ENCODE peak calls at places on chromosomes 11 and 22, in seven cellular contexts. One of them, this sample, is unnamed.

GRCh38 chr11:126695293-126695692 is 305.3 kb downstream of the KIRREL3 start:
- DNase-seq in pancreas: no peak
- DNase-seq in kidney epithelial cell: no peak
- DNase-seq in heart right ventricle: no peak
- DNase-seq in body of pancreas: no peak
- DNase-seq in endodermal cell: no peak
- DNase-seq in suprapubic skin: no peak
- DNase-seq in this sample: no peak

GRCh38 chr22:45922256-45922655 is 54.7 kb downstream of the WNT7B start:
- DNase-seq in pancreas: no peak
- DNase-seq in endodermal cell: no peak
- DNase-seq in suprapubic skin: no peak
- DNase-seq in kidney epithelial cell: no peak
- DNase-seq in heart right ventricle: no peak
- DNase-seq in body of pancreas: no peak
- DNase-seq in this sample: no peak

GRCh38 chr22:49937758-49938564 is 19.5 kb downstream of the CRELD2 start:
- DNase-seq in pancreas: peak
- DNase-seq in heart right ventricle: peak
- DNase-seq in suprapubic skin: no peak
- DNase-seq in endodermal cell: no peak
- DNase-seq in body of pancreas: no peak
- DNase-seq in kidney epithelial cell: no peak
- DNase-seq in this sample: no peak

GRCh38 chr11:64036081-64037026 is 623 bp downstream of the FLRT1 start:
- DNase-seq in suprapubic skin: no peak
- DNase-seq in body of pancreas: peak
- DNase-seq in heart right ventricle: peak
- DNase-seq in pancreas: peak
- DNase-seq in kidney epithelial cell: no peak
- DNase-seq in endodermal cell: peak
- DNase-seq in this sample: no peak

GRCh38 chr11:69878144-69878883 is 59.1 kb upstream of the FGF3 start:
- DNase-seq in pancreas: no peak
- DNase-seq in kidney epithelial cell: no peak
- DNase-seq in heart right ventricle: no peak
- DNase-seq in body of pancreas: no peak
- DNase-seq in endodermal cell: peak
- DNase-seq in suprapubic skin: no peak
- DNase-seq in this sample: no peak

GRCh38 chr11:80414766-80415165 is 973.9 kb upstream of the TENM4 start:
- DNase-seq in endodermal cell: no peak
- DNase-seq in body of pancreas: no peak
- DNase-seq in pancreas: no peak
- DNase-seq in heart right ventricle: no peak
- DNase-seq in suprapubic skin: no peak
- DNase-seq in kidney epithelial cell: no peak
- DNase-seq in this sample: no peak

GRCh38 chr11:45252134-45252856 is 33.8 kb downstream of the SYT13 start:
- DNase-seq in suprapubic skin: no peak
- DNase-seq in body of pancreas: peak
- DNase-seq in endodermal cell: peak
- DNase-seq in kidney epithelial cell: no peak
- DNase-seq in heart right ventricle: peak
- DNase-seq in pancreas: peak
- DNase-seq in this sample: no peak

GRCh38 chr11:70687716-70688115 is 289.4 kb downstream of the CTTN start:
- DNase-seq in body of pancreas: no peak
- DNase-seq in heart right ventricle: no peak
- DNase-seq in endodermal cell: no peak
- DNase-seq in pancreas: no peak
- DNase-seq in kidney epithelial cell: no peak
- DNase-seq in suprapubic skin: no peak
- DNase-seq in this sample: no peak

GRCh38 chr11:64638017-64638664 is 47.1 kb downstream of the SLC22A12 start:
- DNase-seq in pancreas: no peak
- DNase-seq in heart right ventricle: no peak
- DNase-seq in body of pancreas: no peak
- DNase-seq in suprapubic skin: no peak
- DNase-seq in kidney epithelial cell: no peak
- DNase-seq in endodermal cell: peak
- DNase-seq in this sample: no peak

GRCh38 chr22:33895444-33895843 is 24.8 kb downstream of the LARGE1 start:
- DNase-seq in body of pancreas: no peak
- DNase-seq in suprapubic skin: no peak
- DNase-seq in heart right ventricle: no peak
- DNase-seq in kidney epithelial cell: no peak
- DNase-seq in endodermal cell: no peak
- DNase-seq in pancreas: no peak
- DNase-seq in this sample: no peak

GRCh38 chr11:122656073-122656630 is 630 bp downstream of the UBASH3B start:
- DNase-seq in pancreas: peak
- DNase-seq in suprapubic skin: peak
- DNase-seq in heart right ventricle: peak
- DNase-seq in endodermal cell: no peak
- DNase-seq in body of pancreas: peak
- DNase-seq in kidney epithelial cell: no peak
- DNase-seq in this sample: no peak

GRCh38 chr11:126282361-126282741 is 542 bp upstream of the TIRAP start:
- DNase-seq in endodermal cell: peak
- DNase-seq in suprapubic skin: no peak
- DNase-seq in body of pancreas: peak
- DNase-seq in kidney epithelial cell: no peak
- DNase-seq in heart right ventricle: peak
- DNase-seq in pancreas: no peak
- DNase-seq in this sample: no peak

GRCh38 chr11:64643258-64643881 is 52.4 kb downstream of the SLC22A12 start:
- DNase-seq in body of pancreas: no peak
- DNase-seq in suprapubic skin: no peak
- DNase-seq in pancreas: no peak
- DNase-seq in heart right ventricle: no peak
- DNase-seq in endodermal cell: peak
- DNase-seq in kidney epithelial cell: no peak
- DNase-seq in this sample: no peak

GRCh38 chr11:10518123-10518522 is 22.9 kb downstream of the RNF141 start:
- DNase-seq in endodermal cell: no peak
- DNase-seq in suprapubic skin: no peak
- DNase-seq in pancreas: no peak
- DNase-seq in heart right ventricle: no peak
- DNase-seq in body of pancreas: no peak
- DNase-seq in kidney epithelial cell: no peak
- DNase-seq in this sample: no peak

GRCh38 chr11:10518891-10519290 is 22.1 kb downstream of the RNF141 start:
- DNase-seq in heart right ventricle: no peak
- DNase-seq in pancreas: no peak
- DNase-seq in kidney epithelial cell: no peak
- DNase-seq in suprapubic skin: no peak
- DNase-seq in body of pancreas: no peak
- DNase-seq in endodermal cell: no peak
- DNase-seq in this sample: no peak

GRCh38 chr11:10520562-10520961 is 20.4 kb downstream of the RNF141 start:
- DNase-seq in kidney epithelial cell: no peak
- DNase-seq in endodermal cell: no peak
- DNase-seq in pancreas: no peak
- DNase-seq in suprapubic skin: no peak
- DNase-seq in body of pancreas: no peak
- DNase-seq in heart right ventricle: no peak
- DNase-seq in this sample: no peak

GRCh38 chr11:10522276-10522675 is 18.7 kb downstream of the RNF141 start:
- DNase-seq in heart right ventricle: no peak
- DNase-seq in endodermal cell: no peak
- DNase-seq in suprapubic skin: no peak
- DNase-seq in kidney epithelial cell: no peak
- DNase-seq in body of pancreas: no peak
- DNase-seq in pancreas: no peak
- DNase-seq in this sample: no peak

DNA sequence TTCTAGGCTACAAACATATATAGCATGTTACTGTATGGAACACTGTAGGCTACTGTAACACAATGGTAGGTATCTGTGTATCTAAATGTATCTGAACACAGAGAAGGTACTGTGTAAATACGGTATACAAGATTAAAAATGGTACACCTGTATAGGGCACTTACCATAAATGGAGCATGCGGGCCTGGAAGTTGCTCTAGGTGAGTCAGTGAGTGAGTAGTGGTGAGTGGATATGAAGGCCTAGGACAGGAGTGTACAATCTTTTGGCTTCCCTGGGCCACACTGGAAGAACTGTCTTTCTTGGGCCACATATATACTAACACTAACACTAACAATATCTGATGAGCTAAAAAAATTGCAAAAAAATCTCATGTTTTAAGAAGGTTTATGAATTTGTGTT is 21.4 kb downstream of the RNF141 start:
- DNase-seq in heart right ventricle: no peak
- DNase-seq in kidney epithelial cell: no peak
- DNase-seq in body of pancreas: no peak
- DNase-seq in pancreas: no peak
- DNase-seq in endodermal cell: no peak
- DNase-seq in suprapubic skin: no peak
- DNase-seq in this sample: no peak
- H3K4me3 ChIP-seq in heart right ventricle: no peak
- H3K4me3 ChIP-seq in kidney epithelial cell: no peak
- H3K4me3 ChIP-seq in body of pancreas: no peak
- H3K4me3 ChIP-seq in pancreas: no peak
- H3K4me3 ChIP-seq in endodermal cell: no peak
- H3K4me3 ChIP-seq in suprapubic skin: no peak
- H3K4me3 ChIP-seq in this sample: no peak

GRCh38 chr11:35622070-35622469 is 3.8 kb downstream of the FJX1 start:
- DNase-seq in pancreas: no peak
- DNase-seq in body of pancreas: no peak
- DNase-seq in endodermal cell: no peak
- DNase-seq in kidney epithelial cell: peak
- DNase-seq in heart right ventricle: no peak
- DNase-seq in suprapubic skin: no peak
- DNase-seq in this sample: no peak

GRCh38 chr11:35618497-35619029 is 303 bp downstream of the FJX1 start:
- DNase-seq in suprapubic skin: no peak
- DNase-seq in heart right ventricle: peak
- DNase-seq in pancreas: no peak
- DNase-seq in kidney epithelial cell: no peak
- DNase-seq in endodermal cell: peak
- DNase-seq in body of pancreas: peak
- DNase-seq in this sample: no peak

GRCh38 chr11:35621620-35622019 is 3.4 kb downstream of the FJX1 start:
- DNase-seq in suprapubic skin: no peak
- DNase-seq in kidney epithelial cell: no peak
- DNase-seq in pancreas: no peak
- DNase-seq in endodermal cell: no peak
- DNase-seq in heart right ventricle: no peak
- DNase-seq in body of pancreas: no peak
- DNase-seq in this sample: no peak

GRCh38 chr11:35619030-35619753 is 932 bp downstream of the FJX1 start:
- DNase-seq in endodermal cell: peak
- DNase-seq in pancreas: peak
- DNase-seq in suprapubic skin: no peak
- DNase-seq in heart right ventricle: peak
- DNase-seq in body of pancreas: peak
- DNase-seq in kidney epithelial cell: no peak
- DNase-seq in this sample: no peak

DNA sequence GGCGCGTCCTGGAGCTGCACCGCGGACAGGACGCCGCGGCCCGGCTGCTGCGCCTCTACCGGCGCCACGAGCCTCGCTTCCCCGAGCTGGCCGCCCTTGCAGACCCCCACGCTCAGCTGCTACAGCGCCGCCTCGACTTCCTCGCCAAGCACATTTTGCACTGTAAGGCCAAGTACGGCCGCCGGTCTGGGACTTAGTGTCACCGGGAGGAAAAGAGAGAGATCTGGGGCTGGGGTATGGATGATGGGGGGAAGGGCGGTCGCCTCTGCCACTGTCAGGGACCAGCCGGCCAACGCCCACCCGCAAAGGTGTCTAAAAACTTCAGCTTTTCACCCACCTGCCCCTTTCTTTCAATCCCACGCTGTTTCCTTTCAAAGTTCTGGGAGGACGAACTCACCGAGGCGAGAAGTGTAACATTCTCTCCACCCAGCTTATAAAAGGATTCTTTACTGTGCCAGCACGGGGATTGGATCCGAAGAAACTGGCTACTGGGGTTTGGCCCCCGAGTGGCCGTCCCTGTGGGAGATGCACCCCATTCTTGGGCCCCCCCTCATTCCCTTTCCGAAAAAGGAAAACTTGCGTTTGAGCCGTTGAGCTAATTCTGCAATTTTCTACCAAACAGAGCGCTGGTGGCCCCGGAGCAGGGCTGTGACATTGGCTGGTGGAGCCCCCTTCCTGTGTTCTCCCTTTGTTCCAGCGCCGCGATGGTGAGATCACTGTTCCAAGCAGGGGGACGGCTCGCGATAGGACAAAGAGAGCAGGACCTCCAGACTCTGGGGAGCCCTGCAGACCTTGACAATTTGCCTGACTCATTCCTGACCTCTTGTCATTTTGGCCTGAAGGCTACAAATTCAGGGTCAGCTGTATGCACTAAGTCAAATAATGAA is 1.7 kb downstream of the FJX1 start:
- DNase-seq in suprapubic skin: no peak
- DNase-seq in pancreas: peak
- DNase-seq in kidney epithelial cell: no peak
- DNase-seq in endodermal cell: peak
- DNase-seq in body of pancreas: no peak
- DNase-seq in heart right ventricle: peak
- DNase-seq in this sample: no peak
- TF ChIP-seq CTCF in suprapubic skin: no peak
- TF ChIP-seq CTCF in pancreas: no peak
- TF ChIP-seq CTCF in kidney epithelial cell: no peak
- TF ChIP-seq CTCF in endodermal cell: no peak
- TF ChIP-seq CTCF in body of pancreas: no peak
- TF ChIP-seq CTCF in heart right ventricle: no peak
- TF ChIP-seq CTCF in this sample: no peak

GRCh38 chr22:22884010-22884887 is 3.4 kb upstream of the IGLL5 start:
- DNase-seq in kidney epithelial cell: peak
- DNase-seq in suprapubic skin: peak
- DNase-seq in endodermal cell: peak
- DNase-seq in pancreas: no peak
- DNase-seq in heart right ventricle: no peak
- DNase-seq in body of pancreas: peak
- DNase-seq in this sample: no peak
- H3K4me3 ChIP-seq in kidney epithelial cell: no peak
- H3K4me3 ChIP-seq in suprapubic skin: no peak
- H3K4me3 ChIP-seq in endodermal cell: no peak
- H3K4me3 ChIP-seq in pancreas: no peak
- H3K4me3 ChIP-seq in heart right ventricle: no peak
- H3K4me3 ChIP-seq in body of pancreas: no peak
- H3K4me3 ChIP-seq in this sample: no peak

DNA sequence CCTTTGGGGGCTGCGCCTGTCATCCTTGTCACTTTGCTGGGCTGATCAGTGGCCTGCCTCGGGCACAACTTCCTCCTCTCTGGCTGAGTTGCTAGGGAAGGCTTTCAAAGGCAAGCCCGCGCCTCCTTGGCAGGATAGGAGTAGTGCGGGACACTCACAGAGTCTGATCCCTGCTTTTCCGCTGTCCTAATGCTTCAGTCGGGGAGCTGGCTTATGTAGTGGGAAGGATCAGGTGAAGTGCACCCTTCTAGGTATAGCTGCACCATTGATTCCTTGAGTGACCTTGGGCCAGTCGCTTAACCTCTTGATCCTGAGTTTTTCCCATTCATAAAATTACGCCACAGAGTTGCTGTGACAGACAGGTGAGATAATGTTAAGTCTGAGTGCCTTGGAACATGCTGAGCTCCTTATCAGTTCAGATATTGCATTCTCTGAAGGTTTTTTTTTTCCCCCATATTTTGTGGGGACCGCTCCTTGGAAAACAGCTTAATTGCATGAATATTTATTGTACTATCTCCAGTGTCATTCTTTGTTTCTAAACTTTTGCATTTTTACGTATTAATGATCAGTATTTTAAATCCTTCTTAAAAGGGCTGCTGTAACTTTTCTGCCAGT is 943 bp downstream of the IPO7 start:
- DNase-seq in suprapubic skin: no peak
- DNase-seq in heart right ventricle: no peak
- DNase-seq in kidney epithelial cell: no peak
- DNase-seq in body of pancreas: no peak
- DNase-seq in pancreas: no peak
- DNase-seq in endodermal cell: no peak
- DNase-seq in this sample: no peak
- TF ChIP-seq CTCF in suprapubic skin: peak
- TF ChIP-seq CTCF in heart right ventricle: no peak
- TF ChIP-seq CTCF in kidney epithelial cell: no peak
- TF ChIP-seq CTCF in body of pancreas: no peak
- TF ChIP-seq CTCF in pancreas: no peak
- TF ChIP-seq CTCF in endodermal cell: no peak
- TF ChIP-seq CTCF in this sample: no peak

This sample was measured in AG04449.